ENCODE peak calls at places on chromosomes 12 and 14, in seven cellular contexts. N is IMR-90, F is heart left ventricle, J is ovary, Y is uterus, K is adrenal gland, I is prostate gland. S is an unnamed sample.

GRCh38 chr12:113259499-113259953 is 38.3 kb downstream of the TPCN1 start:
- DNase-seq in J (peak; percentile 80), K (peak; percentile 80), N (no peak), F (peak; percentile 92), Y (peak; percentile 88), I (no peak), S (peak; percentile 86)

GRCh38 chr12:62581288-62582064 is 114.8 kb downstream of the MON2 start:
- DNase-seq in N (peak; percentile 73), Y (no peak), I (no peak), K (no peak), J (no peak), F (peak; percentile 10), S (no peak)

GRCh38 chr14:52052289-52052943 is 16.4 kb downstream of the NID2 start:
- DNase-seq in N (peak; percentile 83), J (peak; percentile 33), I (no peak), F (no peak), Y (peak; percentile 72), K (no peak), S (no peak)

GRCh38 chr12:126747530-126748149 is 1519.3 kb upstream of the TMEM132C start:
- DNase-seq in Y (no peak), K (peak; percentile 31), F (peak; percentile 15), N (no peak), I (no peak), J (no peak), S (peak; percentile 54)

GRCh38 chr12:85562765-85563164 is 273.4 kb downstream of the RASSF9 start:
- DNase-seq in Y (no peak), I (no peak), N (no peak), J (no peak), F (no peak), K (no peak), S (no peak)

GRCh38 chr12:77521458-77522115 is 309.1 kb upstream of the NAV3 start:
- DNase-seq in Y (no peak), N (no peak), J (no peak), I (no peak), K (no peak), F (no peak), S (no peak)

GRCh38 chr12:19223695-19224094 is 94.2 kb downstream of the PLEKHA5 start:
- DNase-seq in K (no peak), N (peak; percentile 83), J (no peak), I (no peak), Y (no peak), F (no peak), S (no peak)

GRCh38 chr12:19021240-19021639 is 108.3 kb upstream of the PLEKHA5 start:
- DNase-seq in K (no peak), I (no peak), N (no peak), J (no peak), F (no peak), Y (no peak), S (no peak)

GRCh38 chr12:117236456-117237001 is 46.3 kb upstream of the FBXO21 start:
- DNase-seq in F (peak; percentile 69), I (peak; percentile 84), K (peak; percentile 87), J (peak; percentile 14), Y (peak; percentile 36), N (peak; percentile 17), S (peak; percentile 94)

GRCh38 chr12:34119366-34119765 is 97.1 kb downstream of the ALG10 start:
- DNase-seq in K (no peak), F (no peak), I (no peak), J (no peak), Y (no peak), N (no peak), S (no peak)

GRCh38 chr12:68630050-68630449 is 19.4 kb downstream of the RAP1B start:
- DNase-seq in Y (no peak), J (no peak), K (no peak), F (no peak), I (no peak), N (no peak), S (no peak)

GRCh38 chr14:46054526-46054925 is 597.1 kb downstream of the RPL10L start:
- DNase-seq in I (no peak), K (no peak), Y (no peak), J (no peak), N (peak; percentile 79), F (no peak), S (no peak)

GRCh38 chr12:93748672-93749403 is 71.7 kb downstream of the CRADD start:
- DNase-seq in K (no peak), I (no peak), J (no peak), Y (no peak), F (no peak), N (no peak), S (no peak)

GRCh38 chr14:101992708-101993107 is 28.3 kb downstream of the DYNC1H1 start:
- DNase-seq in K (no peak), N (no peak), Y (no peak), I (no peak), F (no peak), J (no peak), S (no peak)

GRCh38 chr14:104295681-104296387 is 157.4 kb downstream of the KIF26A start:
- DNase-seq in I (no peak), Y (no peak), F (no peak), K (peak; percentile 5), N (no peak), J (peak; percentile 18), S (no peak)

GRCh38 chr14:76672123-76672522 is 89.1 kb upstream of the VASH1 start:
- DNase-seq in F (no peak), Y (no peak), N (no peak), J (no peak), I (no peak), K (no peak), S (no peak)

GRCh38 chr12:95473440-95473946 is 459 bp upstream of the METAP2 start:
- DNase-seq in Y (peak; percentile 44), F (peak; percentile 33), N (peak; percentile 41), J (peak; percentile 23), K (peak; percentile 55), I (peak; percentile 72), S (peak; percentile 71)

GRCh38 chr12:13702401-13702800 is 279.0 kb downstream of the GRIN2B start:
- DNase-seq in N (no peak), I (no peak), F (no peak), K (no peak), Y (no peak), J (no peak), S (no peak)

GRCh38 chr14:102086346-102086971 is 385 bp downstream of the HSP90AA1 start:
- DNase-seq in I (peak; percentile 23), Y (peak; percentile 45), N (peak; percentile 68), F (peak; percentile 70), J (peak; percentile 43), K (peak; percentile 52), S (peak; percentile 53)

GRCh38 chr14:39576726-39577125 is 144.5 kb upstream of the FBXO33 start:
- DNase-seq in N (no peak), I (no peak), K (no peak), J (no peak), Y (no peak), F (no peak), S (no peak)

GRCh38 chr12:115710104-115710564 is 567.4 kb downstream of the MED13L start:
- DNase-seq in K (peak; percentile 32), I (peak; percentile 25), J (no peak), Y (peak; percentile 32), N (peak; percentile 63), F (peak; percentile 33), S (peak; percentile 59)

GRCh38 chr14:91570021-91570420 is 59.9 kb upstream of the PPP4R3A start:
- DNase-seq in Y (no peak), J (no peak), K (no peak), F (no peak), I (no peak), N (no peak), S (no peak)

GRCh38 chr12:5088586-5089264 is 45.0 kb downstream of the KCNA5 start:
- DNase-seq in K (peak; percentile 15), N (peak; percentile 91), F (peak; percentile 22), I (no peak), Y (peak; percentile 14), J (peak; percentile 12), S (no peak)

DNA sequence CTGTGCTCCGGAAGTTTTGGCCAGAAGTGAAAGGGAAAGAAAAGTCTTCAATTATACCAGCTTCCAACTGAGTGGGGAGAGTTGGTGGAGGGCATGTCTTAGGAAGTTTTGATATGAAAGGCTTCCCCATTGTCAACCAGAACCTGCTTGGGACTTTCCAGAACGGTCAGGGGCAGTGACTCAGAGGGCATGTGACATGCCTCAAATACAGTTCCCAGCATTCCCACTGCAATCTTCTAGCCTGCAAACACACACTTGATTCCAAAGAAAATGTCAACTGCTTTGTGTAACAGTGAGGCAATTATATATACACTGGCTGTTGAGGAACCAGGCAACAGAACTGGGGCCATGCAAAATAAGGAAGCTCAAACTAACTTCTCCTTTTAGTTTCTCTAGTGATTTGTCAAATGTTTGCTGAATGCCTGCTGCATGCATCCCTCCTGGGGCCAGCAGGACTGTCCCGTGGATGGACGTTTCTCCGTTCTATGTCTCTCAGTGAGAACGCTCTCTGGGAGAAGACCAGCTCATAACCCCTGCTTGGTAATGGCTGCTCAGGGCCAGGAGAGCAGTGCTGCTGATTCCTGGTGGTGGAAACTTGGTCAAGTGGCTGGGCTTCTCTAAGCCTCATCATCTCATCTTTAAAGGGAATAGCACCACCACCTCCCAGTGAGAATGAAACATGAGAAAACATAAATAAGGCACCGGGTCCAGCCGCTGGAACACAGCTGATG is 18.3 kb downstream of the SLC25A47 start:
- DNase-seq in Y (no peak), J (no peak), K (peak; percentile 80), N (peak; percentile 95), F (peak; percentile 43), I (no peak), S (peak; percentile 28)
- TF ChIP-seq POLR2A in Y (no peak), J (no peak), K (no peak), N (no peak), F (no peak), I (no peak), S (no peak)

GRCh38 chr14:69156224-69156623 is 3.3 kb upstream of the DCAF5 start:
- DNase-seq in K (no peak), F (no peak), N (no peak), I (no peak), Y (no peak), J (no peak), S (no peak)

DNA sequence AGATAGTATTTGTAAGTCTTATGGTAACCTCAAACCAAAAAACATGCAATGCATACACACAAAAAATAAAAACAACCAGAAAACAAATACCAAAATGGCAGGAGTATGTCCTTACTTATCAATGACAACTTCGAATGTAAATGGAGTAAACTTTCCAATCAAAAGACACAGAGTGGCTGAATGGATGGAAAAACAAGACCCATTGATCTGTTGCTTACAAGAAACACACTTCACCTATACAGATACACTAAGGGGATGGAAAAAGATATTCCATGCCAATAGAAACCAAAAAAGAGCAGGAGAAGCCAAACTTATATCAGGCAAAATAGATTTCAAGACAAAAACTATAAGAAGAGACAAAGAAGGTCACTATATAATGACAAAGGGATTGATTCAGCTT is 8.7 kb upstream of the DCAF5 start:
- DNase-seq in I (no peak), J (no peak), Y (no peak), N (no peak), K (no peak), F (no peak), S (no peak)
- H3K27me3 ChIP-seq in I (no peaks in the 10 kb centered on the region), J (no peaks in the 10 kb centered on the region), Y (no peaks in the 10 kb centered on the region), N (peaks cover 3% of the 10 kb centered on the region), K (peaks cover 4% of the 10 kb centered on the region), F (no peaks in the 10 kb centered on the region), S (no peaks in the 10 kb centered on the region)

GRCh38 chr12:21941522-21942376 is 523 bp upstream of the ABCC9 start:
- DNase-seq in Y (peak; percentile 70), I (no peak), F (peak; percentile 77), K (peak; percentile 64), J (peak; percentile 76), N (peak; percentile 26), S (peak; percentile 15)
- H3K27ac ChIP-seq in Y (peak overlapping the region; percentile 91), I (peak overlapping the region; percentile 69), F (peak overlapping the region; percentile 88), K (peak overlapping the region; percentile 77), J (peak overlapping the region; percentile 75), N (no peak overlapping the region), S (no peak overlapping the region)

GRCh38 chr12:990649-991349 is at the start of gene ERC1:
- DNase-seq in F (peak; percentile 92), I (peak; percentile 86), N (peak; percentile 87), K (peak; percentile 92), Y (peak; percentile 89), J (peak; percentile 89), S (peak; percentile 91)
- TF ChIP-seq POLR2A in F (no peak), I (peak; percentile 65), N (peak; percentile 92), K (peak; percentile 52), Y (peak; percentile 77), J (peak; percentile 67), S (no peak)